ENCODE peak calls at places on chromosomes 2 and 18, in five cellular contexts. T is colonic mucosa, A is A549, F is BJ, Z is right lobe of liver. G is an unnamed sample.

GRCh38 chr2:174492963-174493431 is 6.2 kb upstream of the GPR155 start:
- DNase-seq in T (no peak), A (no peak), F (no peak), Z (no peak), G (peak; percentile 87)

GRCh38 chr18:7139409-7139808 is 21.8 kb upstream of the LAMA1 start:
- DNase-seq in T (no peak), A (no peak), F (no peak), Z (no peak), G (no peak)

GRCh38 chr18:21803495-21803894 is 62.9 kb downstream of the MIB1 start:
- DNase-seq in T (no peak), A (no peak), F (no peak), Z (no peak), G (no peak)

GRCh38 chr2:38293152-38293865 is 83.8 kb downstream of the ATL2 start:
- DNase-seq in T (no peak), A (no peak), F (no peak), Z (no peak), G (no peak)

GRCh38 chr2:113996826-113997599 is 107.1 kb downstream of the ACTR3 start:
- DNase-seq in T (no peak), A (no peak), F (no peak), Z (no peak), G (no peak)

GRCh38 chr2:61017003-61017555 is 441 bp upstream of the PEX13 start:
- DNase-seq in T (peak; percentile 93), A (peak; percentile 91), F (no peak), Z (peak; percentile 77), G (peak; percentile 86)

GRCh38 chr18:62523631-62524442 is 1.0 kb downstream of the ZCCHC2 start:
- DNase-seq in T (peak; percentile 38), A (peak; percentile 51), F (no peak), Z (peak; percentile 67), G (peak; percentile 73)

GRCh38 chr2:12717191-12717987 is 653 bp downstream of the TRIB2 start:
- DNase-seq in T (peak; percentile 45), A (peak; percentile 43), F (no peak), Z (peak; percentile 83), G (peak; percentile 63)

GRCh38 chr2:38317725-38318124 is 59.3 kb downstream of the ATL2 start:
- DNase-seq in T (no peak), A (no peak), F (no peak), Z (no peak), G (no peak)

GRCh38 chr2:240149943-240150784 is 9.7 kb upstream of the OTOS start:
- DNase-seq in T (peak; percentile 25), A (peak; percentile 47), F (no peak), Z (no peak), G (no peak)

GRCh38 chr2:105754999-105755398 is 10.3 kb downstream of the NCK2 start:
- DNase-seq in T (no peak), A (no peak), F (no peak), Z (no peak), G (no peak)

GRCh38 chr18:62729487-62730386 is 14.4 kb downstream of the PHLPP1 start:
- DNase-seq in T (no peak), A (no peak), F (no peak), Z (no peak), G (no peak)

GRCh38 chr2:100739735-100740432 is 80.1 kb upstream of the NPAS2 start:
- DNase-seq in T (no peak), A (no peak), F (no peak), Z (no peak), G (no peak)

GRCh38 chr2:204109681-204110080 is 173.1 kb downstream of the ICOS start:
- DNase-seq in T (no peak), A (no peak), F (no peak), Z (no peak), G (no peak)

GRCh38 chr2:27379840-27380625 is 501 bp downstream of the ZNF513 start:
- DNase-seq in T (peak; percentile 77), A (peak; percentile 59), F (no peak), Z (peak; percentile 87), G (peak; percentile 63)

GRCh38 chr2:27380626-27381556 is at the start of gene ZNF513:
- DNase-seq in T (peak; percentile 97), A (peak; percentile 94), F (peak; percentile 68), Z (peak; percentile 99), G (peak; percentile 97)

GRCh38 chr2:27378809-27379290 is 1.7 kb downstream of the ZNF513 start:
- DNase-seq in T (no peak), A (no peak), F (no peak), Z (no peak), G (no peak)

GRCh38 chr2:27378096-27378808 is 2.3 kb downstream of the ZNF513 start:
- DNase-seq in T (no peak), A (peak; percentile 52), F (no peak), Z (peak; percentile 51), G (no peak)

GRCh38 chr2:27379383-27379839 is 1.1 kb downstream of the ZNF513 start:
- DNase-seq in T (no peak), A (no peak), F (no peak), Z (no peak), G (no peak)
- H3K4me3 ChIP-seq in T (peak overlapping the region; percentile 57), A (peak overlapping the region; percentile 72), F (peak overlapping the region; percentile 89), Z (peak overlapping the region; percentile 65), G (no peak overlapping the region)

GRCh38 chr2:149087751-149088150 is 49.3 kb downstream of the LYPD6B start:
- DNase-seq in T (no peak), A (no peak), F (no peak), Z (no peak), G (no peak)
- TF ChIP-seq CTCF in T (peak; percentile 26), A (no peak), F (peak; percentile 37), Z (peak; percentile 36), G (peak; percentile 14)

GRCh38 chr2:45373534-45373933 is 237.5 kb downstream of the SRBD1 start:
- DNase-seq in T (no peak), A (no peak), F (no peak), Z (no peak), G (no peak)

GRCh38 chr2:45368792-45369191 is 242.3 kb downstream of the SRBD1 start:
- DNase-seq in T (no peak), A (no peak), F (no peak), Z (peak; percentile 54), G (no peak)

DNA sequence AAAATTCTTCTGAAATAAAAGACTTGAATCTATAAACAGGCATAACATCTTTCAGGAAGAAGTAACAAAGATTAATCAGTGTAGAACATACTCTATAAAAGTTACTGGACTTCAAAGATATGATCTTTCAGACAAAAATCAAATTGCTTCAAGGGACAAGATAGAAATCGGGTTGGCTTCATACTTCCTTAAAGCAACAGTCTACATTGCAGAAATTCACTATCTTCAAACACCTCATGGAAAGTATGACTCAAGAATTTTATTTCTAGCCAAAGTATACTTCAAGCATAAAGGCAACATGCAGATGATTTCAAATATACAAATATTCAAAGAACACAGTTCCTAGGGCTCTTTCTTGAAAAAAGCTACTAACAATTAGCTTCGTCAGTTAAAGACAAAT is 240.7 kb downstream of the SRBD1 start:
- DNase-seq in T (no peak), A (no peak), F (no peak), Z (no peak), G (no peak)
- H3K4me3 ChIP-seq in T (no peak overlapping the region), A (no peak overlapping the region), F (no peak overlapping the region), Z (no peak overlapping the region), G (no peak overlapping the region)

DNA sequence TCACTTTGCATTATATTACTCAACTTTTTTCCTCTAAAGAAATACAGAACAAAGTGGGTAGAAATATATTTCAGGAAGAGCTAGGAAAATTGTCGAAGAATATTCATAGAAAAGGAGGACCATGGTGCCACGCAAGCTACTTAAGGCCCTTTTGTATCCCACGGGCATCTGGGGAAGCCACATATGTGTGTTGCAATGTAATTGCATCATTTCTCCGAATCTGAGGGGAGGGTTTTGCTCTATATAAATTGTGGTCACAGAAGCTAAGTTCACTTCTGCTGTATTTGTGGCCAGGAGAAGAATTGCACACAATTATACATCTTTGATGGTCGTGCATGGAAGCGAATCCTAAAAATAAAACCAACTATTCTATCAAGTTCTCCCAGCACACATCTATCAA is 360.3 kb downstream of the IRS1 start:
- DNase-seq in T (no peak), A (no peak), F (no peak), Z (no peak), G (no peak)
- TF ChIP-seq CTCF in T (no peak), A (no peak), F (no peak), Z (no peak), G (no peak)

GRCh38 chr2:230586328-230586982 is 126.2 kb upstream of the CAB39 start:
- DNase-seq in T (no peak), A (no peak), F (no peak), Z (no peak), G (no peak)

GRCh38 chr2:230589497-230590015 is 123.1 kb upstream of the CAB39 start:
- DNase-seq in T (no peak), A (no peak), F (no peak), Z (no peak), G (no peak)

GRCh38 chr2:230590333-230590732 is 122.3 kb upstream of the CAB39 start:
- DNase-seq in T (no peak), A (no peak), F (no peak), Z (no peak), G (no peak)

GRCh38 chr2:230591850-230592249 is 120.8 kb upstream of the CAB39 start:
- DNase-seq in T (no peak), A (no peak), F (no peak), Z (no peak), G (no peak)

GRCh38 chr2:230589025-230589424 is 123.6 kb upstream of the CAB39 start:
- DNase-seq in T (no peak), A (no peak), F (no peak), Z (no peak), G (no peak)
- H3K4me3 ChIP-seq in T (no peak overlapping the region), A (no peak overlapping the region), F (no peak overlapping the region), Z (no peak overlapping the region), G (no peak overlapping the region)

G was measured in Peyer's patch.